ENCODE peak calls at places on chromosomes 16 and 17, in nine cellular contexts. L is foreskin fibroblast; E is fibroblast of mammary gland; S is AG10803; Q is tibial artery; C is CD8-positive, alpha-beta T cell; P is BJ; R is CD4-positive, CD25-positive, alpha-beta regulatory T cell; W is lower leg skin. N is an unnamed sample.

GRCh38 chr17:20992987-20993862 is 49.6 kb downstream of the USP22 start:
- DNase-seq in E (peak), R (peak), S (peak), L (peak), Q (peak), P (peak), W (peak), C (peak), N (peak)

GRCh38 chr17:34163681-34164080 is 91.4 kb upstream of the CCL2 start:
- DNase-seq in P (no peak), E (peak), W (no peak), L (peak), Q (no peak), C (no peak), S (peak), R (no peak), N (peak)

GRCh38 chr17:8062435-8062806 is 23.6 kb downstream of the ALOX15B start:
- DNase-seq in W (no peak), R (no peak), P (no peak), Q (no peak), E (peak), S (no peak), L (peak), C (no peak), N (no peak)

GRCh38 chr16:57229079-57229478 is 16.0 kb upstream of the ARL2BP start:
- DNase-seq in Q (no peak), W (no peak), P (no peak), E (no peak), S (no peak), C (no peak), R (no peak), L (no peak), N (no peak)

GRCh38 chr16:69328854-69329316 is 1.5 kb downstream of the PDF start:
- DNase-seq in S (peak), R (no peak), Q (peak), E (peak), L (peak), C (peak), W (no peak), P (no peak), N (no peak)

GRCh38 chr17:28473542-28473941 is at the start of gene SLC13A2:
- DNase-seq in S (no peak), P (no peak), E (no peak), C (no peak), W (no peak), L (no peak), Q (no peak), R (no peak), N (no peak)

GRCh38 chr17:47694018-47694817 is at the start of gene TBKBP1:
- DNase-seq in C (no peak), L (peak), Q (peak), E (no peak), S (peak), W (no peak), R (peak), P (no peak), N (no peak)

GRCh38 chr17:78230252-78230962 is 1.0 kb upstream of the TMEM235 start:
- DNase-seq in R (no peak), L (no peak), C (no peak), S (no peak), E (no peak), Q (no peak), P (no peak), W (no peak), N (no peak)

GRCh38 chr17:42984486-42984885 is 4.1 kb downstream of the RUNDC1 start:
- DNase-seq in W (no peak), R (no peak), P (no peak), S (no peak), C (no peak), L (no peak), Q (no peak), E (no peak), N (no peak)

GRCh38 chr16:85612191-85612800 is 826 bp upstream of the GSE1 start:
- DNase-seq in S (peak), R (no peak), P (peak), E (peak), C (peak), W (peak), L (peak), Q (peak), N (peak)

GRCh38 chr17:57478433-57478832 is 222.1 kb downstream of the MSI2 start:
- DNase-seq in P (no peak), L (no peak), S (no peak), E (peak), Q (no peak), R (no peak), C (no peak), W (no peak), N (no peak)

GRCh38 chr17:9271989-9272388 is 250.7 kb downstream of the NTN1 start:
- DNase-seq in C (no peak), E (no peak), S (no peak), W (no peak), L (no peak), R (no peak), P (no peak), Q (no peak), N (no peak)

GRCh38 chr17:21419299-21420239 is 43.4 kb downstream of the KCNJ12 start:
- DNase-seq in W (no peak), E (no peak), Q (no peak), S (no peak), L (no peak), C (peak), P (no peak), R (peak), N (peak)

GRCh38 chr17:76267051-76267576 is 2.0 kb downstream of the UBALD2 start:
- DNase-seq in R (no peak), W (no peak), P (no peak), L (no peak), C (no peak), Q (no peak), S (no peak), E (no peak), N (no peak)

GRCh38 chr17:2264023-2264860 is 39.3 kb downstream of the SMG6 start:
- DNase-seq in S (no peak), E (peak), L (no peak), R (no peak), P (no peak), Q (no peak), C (peak), W (no peak), N (no peak)

GRCh38 chr17:28949185-28950016 is 1.9 kb downstream of the PHF12 start:
- DNase-seq in P (no peak), E (peak), S (peak), C (peak), L (peak), R (peak), Q (peak), W (peak), N (no peak)

GRCh38 chr16:54687043-54687655 is 243.5 kb upstream of the IRX5 start:
- DNase-seq in P (no peak), E (no peak), Q (no peak), L (no peak), R (no peak), S (no peak), C (no peak), W (no peak), N (no peak)

GRCh38 chr17:75942473-75942872 is 1.6 kb upstream of the FBF1 start:
- DNase-seq in C (no peak), L (no peak), W (no peak), E (no peak), S (no peak), P (no peak), R (no peak), Q (no peak), N (no peak)

GRCh38 chr16:49563666-49564065 is 190.1 kb downstream of the C16orf78 start:
- DNase-seq in W (no peak), L (peak), Q (no peak), S (peak), E (peak), R (no peak), C (no peak), P (no peak), N (no peak)

GRCh38 chr16:73064227-73064995 is 16.5 kb upstream of the ZFHX3 start:
- DNase-seq in S (peak), L (peak), W (no peak), E (peak), R (no peak), Q (no peak), P (no peak), C (no peak), N (no peak)

GRCh38 chr17:79801156-79802038 is 4.5 kb upstream of the CBX8 start:
- DNase-seq in R (no peak), Q (no peak), E (no peak), S (no peak), W (no peak), C (no peak), L (no peak), P (no peak), N (no peak)

GRCh38 chr17:67422887-67423286 is 45.8 kb downstream of the PITPNC1 start:
- DNase-seq in S (no peak), L (no peak), C (no peak), Q (no peak), W (no peak), R (no peak), E (no peak), P (no peak), N (no peak)

GRCh38 chr17:33927732-33928133 is 327.4 kb upstream of the CCL2 start:
- DNase-seq in S (no peak), W (no peak), P (no peak), R (no peak), Q (no peak), E (peak), L (no peak), C (no peak), N (peak)

GRCh38 chr16:4800290-4801041 is 2.0 kb downstream of the ROGDI start:
- DNase-seq in C (no peak), S (no peak), P (no peak), W (no peak), R (no peak), E (no peak), Q (no peak), L (no peak), N (no peak)

GRCh38 chr17:19371259-19372003 is 6.9 kb upstream of the MAPK7 start:
- DNase-seq in E (no peak), S (no peak), C (no peak), Q (peak), P (no peak), R (no peak), W (no peak), L (no peak), N (no peak)

GRCh38 chr16:85187002-85187401 is 74.7 kb upstream of the CIBAR2 start:
- DNase-seq in R (no peak), E (peak), S (peak), C (no peak), W (no peak), L (peak), P (no peak), Q (no peak), N (no peak)

GRCh38 chr16:25340973-25341372 is 83.3 kb upstream of the ZKSCAN2 start:
- DNase-seq in E (no peak), R (no peak), Q (no peak), W (no peak), L (no peak), P (no peak), S (no peak), C (no peak), N (no peak)

GRCh38 chr17:57506253-57506911 is 238.7 kb downstream of the CCDC182 start:
- DNase-seq in C (no peak), S (no peak), P (no peak), W (no peak), L (no peak), R (no peak), Q (no peak), E (no peak), N (no peak)

GRCh38 chr17:79984045-79984840 is 51.4 kb downstream of the TBC1D16 start:
- DNase-seq in L (no peak), Q (no peak), W (no peak), E (no peak), C (no peak), R (no peak), P (no peak), S (no peak), N (no peak)

GRCh38 chr17:74453665-74454196 is 12.7 kb upstream of the CD300A start:
- DNase-seq in L (no peak), R (peak), P (no peak), S (no peak), E (no peak), C (peak), Q (no peak), W (no peak), N (no peak)

GRCh38 chr16:75256059-75256870 is 4.8 kb upstream of the BCAR1 start:
- DNase-seq in R (no peak), L (peak), W (peak), E (no peak), Q (peak), P (no peak), S (no peak), C (no peak), N (no peak)

GRCh38 chr17:41404024-41404651 is 6.7 kb upstream of the KRT31 start:
- DNase-seq in P (peak), E (peak), L (peak), W (no peak), C (no peak), Q (no peak), R (no peak), S (peak), N (no peak)

GRCh38 chr17:43832168-43832975 is 574 bp downstream of the MPP3 start:
- DNase-seq in W (no peak), R (no peak), P (no peak), S (peak), C (no peak), Q (peak), E (peak), L (peak), N (no peak)

GRCh38 chr16:65301029-65301428 is 179.2 kb upstream of the CDH11 start:
- DNase-seq in P (no peak), C (no peak), L (no peak), W (no peak), R (no peak), S (no peak), E (no peak), Q (no peak), N (no peak)
- H3K4me3 ChIP-seq in P (no peak), C (no peak), L (no peak), W (no peak), R (no peak), S (no peak), E (no peak), Q (no peak), N (no peak)

GRCh38 chr17:4572131-4572530 is 11.8 kb upstream of the GGT6 start:
- DNase-seq in P (no peak), C (no peak), Q (no peak), R (no peak), E (no peak), L (peak), W (no peak), S (no peak), N (no peak)
- H3K4me3 ChIP-seq in P (no peak), C (no peak), Q (no peak), R (no peak), E (no peak), L (no peak), W (no peak), S (no peak), N (no peak)

GRCh38 chr17:45129426-45129939 is 2.8 kb downstream of the PLCD3 start:
- DNase-seq in S (peak), C (no peak), R (no peak), W (no peak), P (no peak), L (peak), E (no peak), Q (no peak), N (no peak)
- H3K4me3 ChIP-seq in S (no peak), C (no peak), R (no peak), W (no peak), P (no peak), L (no peak), E (no peak), Q (no peak), N (no peak)

GRCh38 chr16:13441675-13442074 is 478.3 kb upstream of the ERCC4 start:
- DNase-seq in L (no peak), S (no peak), W (no peak), E (no peak), C (no peak), R (no peak), Q (no peak), P (no peak), N (no peak)

GRCh38 chr16:13435873-13436474 is 484.0 kb upstream of the ERCC4 start:
- DNase-seq in R (no peak), E (peak), L (no peak), S (no peak), C (no peak), P (no peak), Q (no peak), W (no peak), N (no peak)

GRCh38 chr16:13436641-13437423 is 483.1 kb upstream of the ERCC4 start:
- DNase-seq in Q (no peak), S (peak), R (no peak), E (peak), P (no peak), W (no peak), L (peak), C (no peak), N (peak)

GRCh38 chr16:13438064-13438463 is 481.9 kb upstream of the ERCC4 start:
- DNase-seq in Q (no peak), R (no peak), L (no peak), P (no peak), C (no peak), E (no peak), W (no peak), S (no peak), N (no peak)

GRCh38 chr16:13439766-13440165 is 480.2 kb upstream of the ERCC4 start:
- DNase-seq in W (no peak), L (no peak), P (no peak), S (no peak), E (no peak), C (no peak), Q (no peak), R (no peak), N (no peak)
- H3K4me3 ChIP-seq in W (no peak), L (no peak), P (no peak), S (no peak), E (no peak), C (no peak), Q (no peak), R (no peak), N (no peak)

GRCh38 chr17:45227101-45227591 is 5.5 kb downstream of the FMNL1 start:
- DNase-seq in P (no peak), L (no peak), S (peak), C (no peak), W (no peak), R (no peak), E (peak), Q (no peak), N (no peak)
- H3K4me3 ChIP-seq in P (no peak), L (no peak), S (no peak), C (peak), W (no peak), R (peak), E (no peak), Q (no peak), N (peak)

GRCh38 chr17:4313482-4314114 is 49.8 kb upstream of the ANKFY1 start:
- DNase-seq in W (no peak), C (no peak), S (no peak), P (no peak), E (peak), R (no peak), L (no peak), Q (no peak), N (no peak)
- H3K4me3 ChIP-seq in W (no peak), C (no peak), S (no peak), P (no peak), E (no peak), R (no peak), L (no peak), Q (no peak), N (no peak)

GRCh38 chr16:19613834-19614233 is 58.3 kb downstream of the VPS35L start:
- DNase-seq in C (no peak), L (peak), Q (no peak), W (no peak), E (peak), R (no peak), S (no peak), P (no peak), N (no peak)

DNA sequence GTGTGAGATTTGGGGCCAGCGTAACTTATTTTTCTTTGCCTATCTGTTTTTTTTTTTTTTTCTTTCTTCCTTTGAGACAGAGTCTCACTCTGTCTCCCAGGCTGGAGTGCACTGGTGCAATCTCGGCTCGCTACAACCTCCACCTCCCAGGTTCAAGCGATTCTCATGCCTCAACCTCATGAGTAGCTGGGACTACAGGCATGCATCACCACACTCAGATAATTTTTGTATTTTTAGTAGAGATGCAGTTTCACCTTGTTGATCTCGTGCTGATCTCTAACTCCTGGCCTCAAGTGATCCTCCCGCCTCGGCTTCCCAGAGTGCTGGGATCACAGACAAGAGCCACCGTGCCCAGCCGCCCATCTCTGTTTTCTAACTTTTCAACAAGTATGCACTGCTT is 63.4 kb downstream of the VPS35L start:
- DNase-seq in C (no peak), S (no peak), R (no peak), Q (no peak), E (no peak), L (no peak), W (no peak), P (no peak), N (no peak)
- H3K4me3 ChIP-seq in C (no peak), S (no peak), R (no peak), Q (no peak), E (no peak), L (no peak), W (no peak), P (no peak), N (no peak)

GRCh38 chr16:87492241-87492635 is 586 bp downstream of the ZCCHC14 start:
- DNase-seq in Q (no peak), S (no peak), W (no peak), P (no peak), R (no peak), L (no peak), E (no peak), C (no peak), N (no peak)
- H3K4me3 ChIP-seq in Q (peak), S (peak), W (no peak), P (peak), R (no peak), L (peak), E (peak), C (no peak), N (no peak)

GRCh38 chr16:53664724-53665345 is 38.8 kb downstream of the RPGRIP1L start:
- DNase-seq in E (peak), L (peak), R (no peak), P (peak), S (peak), C (no peak), Q (peak), W (peak), N (no peak)
- H3K4me3 ChIP-seq in E (no peak), L (peak), R (peak), P (no peak), S (peak), C (no peak), Q (peak), W (no peak), N (no peak)

DNA sequence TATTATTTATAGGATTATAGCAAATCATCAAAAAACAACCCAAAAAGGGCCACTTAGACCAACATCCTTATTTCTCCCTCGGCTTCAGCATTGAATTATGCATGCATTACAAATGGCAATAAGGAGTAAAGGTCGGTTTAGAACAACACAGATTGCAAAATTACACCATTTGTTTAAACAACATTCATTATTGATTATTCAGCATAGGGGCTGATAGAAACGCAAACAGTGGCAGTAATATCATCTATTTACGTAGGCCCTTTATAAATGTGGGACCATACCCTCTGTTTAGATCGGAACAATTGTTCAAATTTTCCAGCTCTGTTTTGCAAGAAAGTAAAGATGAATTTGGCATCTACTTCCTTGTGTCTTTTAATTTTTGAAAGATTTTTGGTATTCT is 153.3 kb downstream of the WWOX start:
- DNase-seq in Q (no peak), E (no peak), W (no peak), P (no peak), C (no peak), L (no peak), S (no peak), R (no peak), N (no peak)
- H3K4me3 ChIP-seq in Q (no peak), E (no peak), W (no peak), P (no peak), C (no peak), L (no peak), S (no peak), R (no peak), N (no peak)